ENCODE peak calls at places on chromosome 17, in ten cellular contexts. D, G, A, B, L, C, K, N, Z and W are unnamed samples.

GRCh38 chr17:28363776-28364650 is 986 bp downstream of the SEBOX start:
- DNase-seq in D (no peak), G (no peak), A (no peak), B (no peak), L (no peak), C (no peak), K (no peak), N (no peak), Z (no peak), W (no peak)

GRCh38 chr17:48100591-48101011 is 677 bp downstream of the CBX1 start:
- DNase-seq in D (no peak), G (peak; percentile 93), A (peak; percentile 59), B (no peak), L (peak; percentile 24), C (peak; percentile 64), K (no peak), N (peak; percentile 58), Z (peak; percentile 66), W (peak; percentile 79)

GRCh38 chr17:78717431-78717980 is 64.6 kb downstream of the CYTH1 start:
- DNase-seq in D (no peak), G (no peak), A (no peak), B (no peak), L (no peak), C (no peak), K (no peak), N (no peak), Z (peak; percentile 32), W (no peak)

GRCh38 chr17:1554751-1555617 is 7.6 kb downstream of the PITPNA start:
- DNase-seq in D (no peak), G (no peak), A (no peak), B (no peak), L (no peak), C (no peak), K (no peak), N (no peak), Z (no peak), W (no peak)

GRCh38 chr17:48728232-48729231 is at the start of gene HOXB13:
- DNase-seq in D (no peak), G (peak; percentile 68), A (no peak), B (peak; percentile 37), L (no peak), C (no peak), K (no peak), N (no peak), Z (no peak), W (no peak)

GRCh38 chr17:76381633-76382304 is 2.6 kb upstream of the SPHK1 start:
- DNase-seq in D (no peak), G (peak; percentile 46), A (no peak), B (no peak), L (no peak), C (peak; percentile 49), K (no peak), N (peak; percentile 66), Z (no peak), W (no peak)

GRCh38 chr17:48494335-48494734 is 36.5 kb downstream of the HOXB1 start:
- DNase-seq in D (no peak), G (no peak), A (no peak), B (no peak), L (no peak), C (no peak), K (no peak), N (no peak), Z (peak; percentile 82), W (no peak)

GRCh38 chr17:46782250-46782953 is 36.1 kb downstream of the WNT3 start:
- DNase-seq in D (no peak), G (peak; percentile 81), A (peak; percentile 44), B (no peak), L (peak; percentile 63), C (no peak), K (no peak), N (no peak), Z (peak; percentile 49), W (no peak)

GRCh38 chr17:30299000-30299399 is 7.3 kb upstream of the BLMH start:
- DNase-seq in D (no peak), G (no peak), A (no peak), B (no peak), L (no peak), C (no peak), K (no peak), N (no peak), Z (no peak), W (no peak)

GRCh38 chr17:12627177-12627629 is 38.5 kb upstream of the MYOCD start:
- DNase-seq in D (no peak), G (no peak), A (no peak), B (no peak), L (no peak), C (no peak), K (no peak), N (no peak), Z (no peak), W (peak; percentile 80)

GRCh38 chr17:21573961-21574610 is 118.2 kb upstream of the KCNJ18 start:
- DNase-seq in D (peak; percentile 12), G (no peak), A (no peak), B (peak; percentile 13), L (peak; percentile 12), C (peak; percentile 67), K (peak; percentile 69), N (peak; percentile 85), Z (peak; percentile 27), W (no peak)

GRCh38 chr17:79609175-79609589 is 1.7 kb downstream of the RBFOX3 start:
- DNase-seq in D (no peak), G (no peak), A (no peak), B (no peak), L (no peak), C (no peak), K (no peak), N (no peak), Z (no peak), W (no peak)

GRCh38 chr17:74213897-74214386 is 571 bp downstream of the TTYH2 start:
- DNase-seq in D (no peak), G (no peak), A (no peak), B (no peak), L (no peak), C (peak; percentile 63), K (no peak), N (peak; percentile 65), Z (no peak), W (no peak)

DNA sequence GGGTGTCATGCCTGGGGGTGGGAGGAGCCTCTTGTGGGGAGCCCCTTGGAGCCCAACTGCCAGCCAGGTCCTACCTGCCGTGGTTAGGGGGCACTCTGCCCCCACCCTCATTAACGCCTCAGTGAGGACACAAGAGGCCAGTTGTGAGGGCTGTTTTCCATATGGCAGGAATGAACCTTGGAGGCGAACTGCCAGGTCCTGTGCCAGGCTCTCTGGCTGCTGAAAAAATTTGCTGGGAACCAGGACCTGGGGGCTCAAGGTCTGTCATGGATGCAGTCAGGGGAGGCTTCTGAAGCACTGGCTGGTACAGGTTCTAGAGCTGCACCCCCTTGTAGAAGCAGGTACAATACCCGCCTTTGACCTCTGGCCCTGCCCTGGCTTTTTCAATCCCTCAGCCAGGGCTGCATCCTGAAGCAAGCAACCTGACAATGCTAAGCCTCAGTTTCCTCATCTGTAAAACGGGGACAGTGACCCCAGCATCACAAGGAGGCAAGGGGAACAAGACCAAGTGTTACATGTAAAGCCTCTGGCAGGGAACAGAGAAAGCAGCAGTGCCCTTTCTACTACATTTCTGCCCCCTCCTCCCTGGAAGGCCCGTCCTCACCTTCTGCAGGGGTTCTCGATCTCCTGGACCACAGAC is 27.9 kb downstream of the LRRC75A start:
- DNase-seq in D (no peak), G (no peak), A (no peak), B (no peak), L (peak; percentile 55), C (no peak), K (no peak), N (no peak), Z (no peak), W (no peak)
- H3K4me1 ChIP-seq in D (no peaks in the 10 kb centered on the region), G (peaks cover 8% of the 10 kb centered on the region), A (peaks cover 8% of the 10 kb centered on the region), B (no peaks in the 10 kb centered on the region), L (peaks cover 7% of the 10 kb centered on the region), C (no peaks in the 10 kb centered on the region), K (peaks cover 47% of the 10 kb centered on the region), N (peaks cover 12% of the 10 kb centered on the region), Z (peaks cover 21% of the 10 kb centered on the region), W (peaks cover 6% of the 10 kb centered on the region)

DNA sequence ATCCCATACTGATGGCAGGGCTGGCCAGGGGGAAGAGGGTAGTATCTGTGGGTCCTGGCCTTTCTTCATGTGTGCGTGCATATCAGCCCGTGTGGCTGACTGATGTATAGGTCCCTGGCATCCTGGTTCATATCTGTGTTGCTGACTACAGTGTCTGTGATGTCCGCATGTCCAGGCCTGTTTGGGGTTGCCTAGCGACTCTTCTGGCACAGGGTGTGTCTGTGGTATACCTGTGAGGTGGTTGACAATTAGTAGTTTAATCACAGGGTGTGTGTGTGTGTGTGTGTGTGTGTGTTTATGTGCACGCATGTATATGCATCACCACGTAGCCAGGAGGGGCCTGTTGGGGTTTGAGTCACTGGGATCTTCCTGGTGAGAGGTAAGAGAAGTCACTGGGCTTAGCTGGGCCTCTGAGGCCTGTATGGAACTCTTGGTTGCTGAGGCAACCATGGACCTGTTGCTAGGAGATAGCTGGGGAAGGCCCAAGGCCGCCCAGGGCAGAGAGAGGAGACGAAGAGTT is 634 bp upstream of the TMEM95 start:
- DNase-seq in D (no peak), G (peak; percentile 52), A (no peak), B (no peak), L (no peak), C (no peak), K (no peak), N (no peak), Z (peak; percentile 100), W (no peak)
- H3K4me1 ChIP-seq in D (peaks cover 42% of the 10 kb centered on the region), G (peaks cover 5% of the 10 kb centered on the region), A (peaks cover 18% of the 10 kb centered on the region), B (peaks cover 35% of the 10 kb centered on the region), L (peaks cover 12% of the 10 kb centered on the region), C (peaks cover 57% of the 10 kb centered on the region), K (peaks cover 60% of the 10 kb centered on the region), N (peaks cover 8% of the 10 kb centered on the region), Z (peaks cover 46% of the 10 kb centered on the region), W (peaks cover 33% of the 10 kb centered on the region)

DNA sequence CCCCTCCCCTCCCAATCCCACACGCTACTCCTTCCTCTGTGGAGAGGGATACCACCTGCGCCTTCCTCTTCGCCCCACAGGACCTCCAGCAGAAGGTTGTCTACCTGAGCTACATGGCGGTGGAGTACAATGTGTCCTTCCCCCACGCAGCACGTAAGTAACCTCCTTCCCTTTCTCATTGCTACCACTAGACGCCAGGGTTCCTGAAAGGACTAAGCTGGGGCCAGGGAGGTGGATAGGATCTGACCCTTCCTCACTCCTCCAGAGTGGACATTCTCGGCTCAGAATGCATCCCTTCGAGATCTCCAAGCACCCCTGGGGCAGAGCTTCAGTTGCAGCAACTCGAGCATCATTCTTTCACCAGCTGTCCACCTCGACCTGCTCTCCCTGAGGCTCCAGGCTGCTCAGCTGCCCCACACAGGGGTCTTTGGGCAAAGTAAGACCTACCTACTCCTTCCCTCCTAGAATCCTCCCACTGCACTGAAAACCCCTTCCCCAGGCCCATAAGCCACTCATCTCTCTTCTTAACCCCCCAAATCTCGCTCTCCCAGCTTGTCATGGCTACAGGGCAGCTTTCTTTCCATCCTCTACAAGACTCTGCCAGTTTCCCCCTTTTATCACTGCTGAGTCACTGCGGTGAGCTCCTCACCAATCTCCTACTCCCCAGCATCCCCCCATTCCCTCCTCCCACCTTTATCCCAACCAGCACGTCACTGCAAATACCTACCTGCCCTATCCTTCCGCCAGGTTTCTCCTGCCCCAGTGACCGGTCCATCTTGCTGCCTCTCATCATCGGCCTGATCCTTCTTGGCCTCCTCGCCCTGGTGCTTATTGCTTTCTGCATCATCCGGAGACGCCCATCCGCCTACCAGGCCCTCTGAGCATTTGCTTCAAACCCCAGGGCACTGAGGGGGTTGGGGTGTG is 1.5 kb downstream of the CD68 start:
- DNase-seq in D (no peak), G (no peak), A (no peak), B (no peak), L (peak; percentile 26), C (no peak), K (no peak), N (peak; percentile 21), Z (peak; percentile 70), W (no peak)
- H3K4me1 ChIP-seq in D (peaks cover 44% of the 10 kb centered on the region), G (peaks cover 7% of the 10 kb centered on the region), A (peaks cover 22% of the 10 kb centered on the region), B (peaks cover 45% of the 10 kb centered on the region), L (peaks cover 11% of the 10 kb centered on the region), C (peaks cover 92% of the 10 kb centered on the region), K (peaks cover 63% of the 10 kb centered on the region), N (peaks cover 29% of the 10 kb centered on the region), Z (peaks cover 66% of the 10 kb centered on the region), W (peaks cover 25% of the 10 kb centered on the region)

GRCh38 chr17:4945176-4945943 is 3.0 kb downstream of the PFN1 start:
- DNase-seq in D (peak; percentile 70), G (peak; percentile 86), A (peak; percentile 84), B (peak; percentile 60), L (peak; percentile 92), C (peak; percentile 88), K (peak; percentile 93), N (peak; percentile 76), Z (peak; percentile 93), W (peak; percentile 67)
- H3K4me1 ChIP-seq in D (peaks cover 60% of the 10 kb centered on the region), G (peaks cover 4% of the 10 kb centered on the region), A (peaks cover 17% of the 10 kb centered on the region), B (peaks cover 82% of the 10 kb centered on the region), L (peaks cover 17% of the 10 kb centered on the region), C (peaks cover 69% of the 10 kb centered on the region), K (peaks cover 65% of the 10 kb centered on the region), N (peaks cover 31% of the 10 kb centered on the region), Z (peaks cover 50% of the 10 kb centered on the region), W (peaks cover 40% of the 10 kb centered on the region)